ENCODE peak calls at places on chromosomes 6 and 20, in eight cellular contexts. G, P, V, M, I, L, S and F are unnamed samples.
A peak's percentile ranks its signal among the peaks of the same experiment; 100 is the strongest.

GRCh38 chr6:108941281-108941680 is 93.1 kb downstream of the ARMC2 start:
- DNase-seq in M (no peak), I (no peak), P (no peak), V (no peak), S (no peak), G (no peak), L (no peak), F (no peak)

GRCh38 chr6:27025351-27025750 is 222.2 kb upstream of the PRSS16 start:
- DNase-seq in I (peak; percentile 3), M (no peak), L (no peak), V (no peak), G (no peak), P (no peak), S (no peak), F (no peak)

GRCh38 chr6:31977816-31978431 is 3.9 kb upstream of the C4A start:
- DNase-seq in S (no peak), V (no peak), M (no peak), G (no peak), I (no peak), L (no peak), P (no peak), F (no peak)

GRCh38 chr20:46130534-46130933 is 12.4 kb downstream of the CD40 start:
- DNase-seq in M (no peak), G (peak; percentile 24), P (no peak), I (no peak), S (no peak), L (no peak), V (no peak), F (no peak)

GRCh38 chr20:44083220-44083933 is 103.6 kb downstream of the JPH2 start:
- DNase-seq in G (no peak), I (peak; percentile 83), V (no peak), L (no peak), P (peak; percentile 13), S (no peak), M (no peak), F (no peak)

GRCh38 chr6:1697688-1698351 is 88.1 kb downstream of the FOXC1 start:
- DNase-seq in G (no peak), S (no peak), L (no peak), P (no peak), M (no peak), V (no peak), I (no peak), F (no peak)

GRCh38 chr6:5126214-5126613 is 41.1 kb downstream of the PPP1R3G start:
- DNase-seq in V (no peak), S (no peak), P (no peak), L (no peak), G (no peak), I (peak; percentile 80), M (peak; percentile 16), F (no peak)

GRCh38 chr6:96898241-96898851 is 655 bp upstream of the NDUFAF4 start:
- DNase-seq in L (no peak), P (no peak), M (no peak), S (no peak), V (peak; percentile 10), I (peak; percentile 30), G (no peak), F (no peak)

GRCh38 chr6:138691595-138692057 is 81.9 kb upstream of the CCDC28A start:
- DNase-seq in V (peak; percentile 56), M (peak; percentile 13), I (peak; percentile 91), S (no peak), L (peak; percentile 34), G (no peak), P (peak; percentile 29), F (peak; percentile 34)

GRCh38 chr6:33000053-33000452 is 9.3 kb downstream of the HLA-DOA start:
- DNase-seq in I (no peak), L (peak; percentile 70), M (no peak), V (no peak), G (no peak), P (no peak), S (no peak), F (peak; percentile 37)
- H3K27ac ChIP-seq in I (no peak overlapping the region), L (no peak overlapping the region), M (no peak overlapping the region), V (no peak overlapping the region), G (no peak overlapping the region), P (no peak overlapping the region), S (no peak overlapping the region), F (no peak overlapping the region)

DNA sequence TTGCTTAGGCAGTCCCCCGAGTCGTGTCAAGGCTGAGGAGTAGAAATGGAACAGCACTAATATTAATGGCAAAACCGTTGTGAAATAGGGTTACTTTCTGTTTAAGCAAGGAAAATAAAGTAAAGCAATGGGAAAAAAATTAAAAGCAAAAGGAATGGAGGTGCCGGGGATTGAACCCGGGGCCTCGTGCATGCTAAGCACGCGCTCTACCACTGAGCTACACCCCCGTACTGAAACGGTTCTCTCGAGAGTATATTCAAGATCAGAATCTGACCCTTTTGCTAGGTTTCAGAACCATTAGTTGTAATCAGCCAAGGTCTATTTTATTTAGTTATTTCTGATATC is 85.5 kb downstream of the TRIM27 start:
- DNase-seq in M (peak; percentile 44), L (peak; percentile 80), I (peak; percentile 46), G (peak; percentile 47), S (peak; percentile 57), P (peak; percentile 57), V (no peak), F (no peak)
- H3K27ac ChIP-seq in M (no peak overlapping the region), L (no peak overlapping the region), I (no peak overlapping the region), G (no peak overlapping the region), S (peak overlapping the region; percentile 44), P (peak overlapping the region; percentile 74), V (no peak overlapping the region), F (peak overlapping the region; percentile 67)

GRCh38 chr20:35661013-35661412 is 3.7 kb downstream of the CPNE1 start:
- DNase-seq in V (peak; percentile 36), M (no peak), G (no peak), S (no peak), L (no peak), I (peak; percentile 59), P (no peak), F (no peak)

GRCh38 chr20:35660122-35660937 is 4.4 kb downstream of the CPNE1 start:
- DNase-seq in G (no peak), P (no peak), I (no peak), V (no peak), S (no peak), L (no peak), M (no peak), F (no peak)

GRCh38 chr20:35662541-35662940 is 2.2 kb downstream of the CPNE1 start:
- DNase-seq in G (no peak), L (no peak), M (no peak), S (no peak), I (no peak), V (no peak), P (no peak), F (no peak)

GRCh38 chr20:35663516-35663812 is 1.2 kb downstream of the CPNE1 start:
- DNase-seq in L (no peak), P (no peak), S (no peak), G (no peak), I (peak; percentile 39), M (no peak), V (no peak), F (no peak)

GRCh38 chr20:35661908-35662307 is 2.8 kb downstream of the CPNE1 start:
- DNase-seq in G (no peak), M (no peak), P (no peak), V (no peak), S (no peak), I (no peak), L (no peak), F (no peak)
- H3K27ac ChIP-seq in G (no peak overlapping the region), M (no peak overlapping the region), P (peak overlapping the region; percentile 46), V (peak overlapping the region; percentile 7), S (peak overlapping the region; percentile 8), I (no peak overlapping the region), L (no peak overlapping the region), F (peak overlapping the region; percentile 42)

DNA sequence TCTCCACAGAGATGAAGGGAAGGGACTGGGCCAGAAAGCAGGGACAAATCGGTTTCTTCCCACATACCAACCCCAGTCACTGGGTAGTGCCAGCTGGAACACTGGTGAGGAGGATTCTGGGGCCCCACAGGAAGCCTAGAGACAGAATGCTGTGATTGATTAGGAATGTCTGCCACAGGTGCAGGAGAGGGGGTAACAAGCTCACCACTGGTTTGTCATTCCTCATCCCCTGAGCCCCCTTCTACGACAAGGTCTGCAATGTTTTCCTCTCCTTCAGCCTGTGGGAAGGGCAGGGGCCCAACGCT is 89.8 kb downstream of the PREX1 start:
- DNase-seq in L (no peak), M (no peak), I (no peak), V (no peak), G (no peak), S (no peak), P (no peak), F (no peak)
- H3K27ac ChIP-seq in L (no peak overlapping the region), M (no peak overlapping the region), I (no peak overlapping the region), V (no peak overlapping the region), G (peak overlapping the region; percentile 42), S (no peak overlapping the region), P (no peak overlapping the region), F (no peak overlapping the region)

GRCh38 chr20:13147071-13147961 is 73.8 kb upstream of the ISM1 start:
- DNase-seq in I (no peak), G (no peak), L (no peak), S (no peak), P (no peak), V (no peak), M (no peak), F (no peak)
- H3K27ac ChIP-seq in I (no peak overlapping the region), G (no peak overlapping the region), L (no peak overlapping the region), S (no peak overlapping the region), P (peak overlapping the region; percentile 46), V (no peak overlapping the region), M (no peak overlapping the region), F (no peak overlapping the region)